ENCODE peak calls at places on chromosome 4, in nine cellular contexts. N is GM06990, Q is epithelial cell of proximal tubule, A is sigmoid colon, T is A549, E is cardiac fibroblast, M is endothelial cell of umbilical vein, L is NB4, S is endodermal cell. I is an unnamed sample.

GRCh38 chr4:56757270-56757746 is 64.2 kb downstream of the SPINK2 start:
- DNase-seq in N (no peak), Q (no peak), A (peak), T (peak), E (peak), M (no peak), L (no peak), S (peak), I (no peak)

GRCh38 chr4:140136509-140136908 is 17.5 kb downstream of the MAML3 start:
- DNase-seq in N (no peak), Q (no peak), A (no peak), T (no peak), E (peak), M (peak), L (peak), S (no peak), I (no peak)

GRCh38 chr4:37584087-37584486 is 102.1 kb downstream of the RELL1 start:
- DNase-seq in N (no peak), Q (no peak), A (no peak), T (no peak), E (no peak), M (no peak), L (no peak), S (no peak), I (no peak)

GRCh38 chr4:3374011-3374645 is 67.6 kb upstream of the HGFAC start:
- DNase-seq in N (no peak), Q (no peak), A (peak), T (no peak), E (no peak), M (no peak), L (no peak), S (no peak), I (no peak)

GRCh38 chr4:36333303-36333877 is 52.0 kb downstream of the DTHD1 start:
- DNase-seq in N (no peak), Q (no peak), A (no peak), T (no peak), E (no peak), M (no peak), L (no peak), S (no peak), I (no peak)

GRCh38 chr4:126916626-126917140 is 716.1 kb upstream of the INTU start:
- DNase-seq in N (no peak), Q (no peak), A (no peak), T (no peak), E (peak), M (no peak), L (no peak), S (no peak), I (no peak)

GRCh38 chr4:151013491-151013890 is 1.6 kb downstream of the LRBA start:
- DNase-seq in N (no peak), Q (no peak), A (no peak), T (no peak), E (no peak), M (peak), L (no peak), S (no peak), I (no peak)

GRCh38 chr4:102420563-102421221 is 75.4 kb upstream of the SLC39A8 start:
- DNase-seq in N (no peak), Q (no peak), A (no peak), T (no peak), E (peak), M (peak), L (peak), S (no peak), I (no peak)

GRCh38 chr4:110629214-110629754 is 6.4 kb upstream of the PITX2 start:
- DNase-seq in N (no peak), Q (no peak), A (no peak), T (no peak), E (no peak), M (no peak), L (no peak), S (peak), I (no peak)

GRCh38 chr4:166324321-166324720 is 451.3 kb downstream of the TLL1 start:
- DNase-seq in N (no peak), Q (no peak), A (no peak), T (no peak), E (peak), M (peak), L (peak), S (peak), I (peak)

GRCh38 chr4:157886650-157887049 is 286.2 kb downstream of the GASK1B start:
- DNase-seq in N (no peak), Q (no peak), A (no peak), T (no peak), E (no peak), M (no peak), L (no peak), S (no peak), I (no peak)

GRCh38 chr4:93157984-93158383 is 670.6 kb upstream of the ATOH1 start:
- DNase-seq in N (no peak), Q (no peak), A (no peak), T (no peak), E (no peak), M (no peak), L (peak), S (no peak), I (no peak)

GRCh38 chr4:57083107-57083506 is 27.1 kb downstream of the IGFBP7 start:
- DNase-seq in N (no peak), Q (no peak), A (no peak), T (no peak), E (peak), M (peak), L (no peak), S (no peak), I (no peak)

GRCh38 chr4:183409956-183410355 is 34.5 kb upstream of the CDKN2AIP start:
- DNase-seq in N (no peak), Q (no peak), A (peak), T (no peak), E (no peak), M (no peak), L (no peak), S (no peak), I (no peak)

GRCh38 chr4:155590751-155591150 is 75.9 kb upstream of the GUCY1A1 start:
- DNase-seq in N (no peak), Q (no peak), A (peak), T (no peak), E (no peak), M (no peak), L (no peak), S (no peak), I (no peak)

GRCh38 chr4:10096201-10096975 is 20.2 kb downstream of the WDR1 start:
- DNase-seq in N (no peak), Q (no peak), A (peak), T (peak), E (peak), M (peak), L (peak), S (no peak), I (peak)

GRCh38 chr4:2489841-2490552 is 21.1 kb downstream of the RNF4 start:
- DNase-seq in N (no peak), Q (no peak), A (no peak), T (no peak), E (peak), M (peak), L (no peak), S (no peak), I (no peak)

GRCh38 chr4:7818676-7819041 is 121.0 kb downstream of the AFAP1 start:
- DNase-seq in N (no peak), Q (no peak), A (no peak), T (no peak), E (no peak), M (no peak), L (no peak), S (no peak), I (no peak)

GRCh38 chr4:175412161-175412560 is 399.9 kb downstream of the GPM6A start:
- DNase-seq in N (no peak), Q (no peak), A (no peak), T (no peak), E (no peak), M (no peak), L (no peak), S (no peak), I (no peak)

GRCh38 chr4:61540944-61541343 is 340.8 kb downstream of the ADGRL3 start:
- DNase-seq in N (no peak), Q (no peak), A (no peak), T (peak), E (peak), M (no peak), L (no peak), S (peak), I (no peak)

GRCh38 chr4:140081582-140082398 is 72.2 kb downstream of the MAML3 start:
- DNase-seq in N (no peak), Q (no peak), A (no peak), T (no peak), E (no peak), M (peak), L (no peak), S (no peak), I (no peak)

GRCh38 chr4:113145147-113145518 is 95.7 kb downstream of the ANK2 start:
- DNase-seq in N (no peak), Q (no peak), A (no peak), T (no peak), E (no peak), M (no peak), L (no peak), S (no peak), I (no peak)

GRCh38 chr4:61202100-61202637 is 2.0 kb downstream of the ADGRL3 start:
- DNase-seq in N (no peak), Q (no peak), A (peak), T (no peak), E (peak), M (no peak), L (no peak), S (no peak), I (no peak)

DNA sequence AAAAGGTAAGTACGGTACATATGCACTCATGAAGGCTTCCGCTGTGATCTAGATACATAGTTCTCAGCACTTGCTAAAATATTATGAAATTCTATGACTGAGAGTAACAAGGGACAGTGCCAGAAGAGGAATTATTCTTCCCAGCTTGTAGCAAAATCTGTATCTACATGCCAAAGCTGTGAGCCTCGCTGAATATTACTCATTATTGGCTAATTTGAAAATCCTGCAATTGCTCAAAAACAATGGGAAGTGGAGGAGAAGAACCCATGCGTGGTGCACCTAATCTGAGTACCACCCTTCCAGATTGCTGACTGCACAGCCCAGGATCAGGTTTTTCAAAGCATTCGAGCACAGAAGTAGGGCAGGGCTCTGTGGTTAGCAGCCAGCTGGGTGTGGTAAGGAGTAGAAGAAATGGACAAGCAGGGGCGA is 17.4 kb upstream of the PDCL2 start:
- DNase-seq in N (no peak), Q (no peak), A (no peak), T (no peak), E (peak), M (no peak), L (no peak), S (no peak), I (peak)
- H3K4me3 ChIP-seq in N (no peak), Q (no peak), A (no peak), T (no peak), E (no peak), M (no peak), L (no peak), S (no peak), I (no peak)

GRCh38 chr4:94332983-94333590 is 9.5 kb downstream of the HPGDS start:
- DNase-seq in N (no peak), Q (no peak), A (no peak), T (no peak), E (peak), M (peak), L (no peak), S (peak), I (no peak)
- TF ChIP-seq CTCF in N (no peak), Q (peak), A (no peak), T (peak), E (peak), M (peak), L (no peak), S (peak), I (peak)

GRCh38 chr4:53150631-53151488 is 215.0 kb downstream of the SCFD2 start:
- DNase-seq in N (no peak), Q (no peak), A (no peak), T (no peak), E (no peak), M (no peak), L (peak), S (no peak), I (no peak)
- H3K4me3 ChIP-seq in N (no peak), Q (no peak), A (no peak), T (no peak), E (no peak), M (no peak), L (no peak), S (no peak), I (no peak)

DNA sequence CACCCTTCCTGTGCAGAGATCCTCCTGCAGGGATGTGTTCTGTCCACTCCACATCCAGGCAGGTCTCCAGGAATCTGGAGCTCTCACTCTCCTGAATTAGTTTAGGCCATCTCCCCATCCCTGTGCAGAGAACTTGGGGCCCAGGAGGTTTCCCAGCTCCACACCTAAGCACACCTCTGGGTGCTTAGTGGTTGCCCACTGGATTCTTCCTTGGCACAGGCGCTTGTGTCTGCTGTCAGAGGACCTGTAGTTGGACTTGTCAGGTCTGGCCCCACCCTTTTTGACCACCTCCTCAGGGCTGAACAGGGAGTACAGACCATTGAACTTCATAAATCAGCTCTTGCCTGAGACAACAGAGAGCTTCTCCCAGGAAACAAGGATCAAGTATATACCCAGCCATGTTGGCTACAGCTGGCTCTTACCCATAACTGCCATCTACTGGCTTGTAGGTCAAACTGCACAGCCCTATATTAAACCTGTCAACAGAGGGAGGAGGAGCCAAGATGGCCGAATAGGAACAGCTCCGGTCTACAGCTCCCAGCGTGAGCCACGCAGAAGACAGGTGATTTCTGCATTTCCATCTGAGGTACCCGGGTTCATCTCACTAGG is 275.5 kb downstream of the PPARGC1A start:
- DNase-seq in N (no peak), Q (no peak), A (no peak), T (peak), E (peak), M (no peak), L (peak), S (peak), I (peak)
- TF ChIP-seq CTCF in N (peak), Q (peak), A (no peak), T (no peak), E (peak), M (no peak), L (peak), S (peak), I (no peak)

GRCh38 chr4:26671111-26671510 is 87.2 kb downstream of the TBC1D19 start:
- DNase-seq in N (no peak), Q (no peak), A (no peak), T (no peak), E (no peak), M (no peak), L (no peak), S (no peak), I (no peak)
- H3K4me3 ChIP-seq in N (no peak), Q (no peak), A (no peak), T (no peak), E (no peak), M (no peak), L (no peak), S (no peak), I (no peak)

GRCh38 chr4:23097251-23097650 is 404.5 kb downstream of the GBA3 start:
- DNase-seq in N (no peak), Q (no peak), A (no peak), T (no peak), E (peak), M (no peak), L (peak), S (no peak), I (no peak)
- TF ChIP-seq CTCF in N (no peak), Q (no peak), A (no peak), T (no peak), E (no peak), M (no peak), L (no peak), S (no peak), I (no peak)

GRCh38 chr4:173526034-173526482 is 4.0 kb downstream of the HAND2 start:
- DNase-seq in N (no peak), Q (no peak), A (peak), T (no peak), E (peak), M (no peak), L (no peak), S (peak), I (no peak)

GRCh38 chr4:173526724-173527102 is 3.3 kb downstream of the HAND2 start:
- DNase-seq in N (no peak), Q (no peak), A (peak), T (no peak), E (no peak), M (no peak), L (no peak), S (no peak), I (no peak)

GRCh38 chr4:173525118-173526033 is 4.7 kb downstream of the HAND2 start:
- DNase-seq in N (no peak), Q (no peak), A (peak), T (no peak), E (peak), M (no peak), L (no peak), S (peak), I (no peak)

GRCh38 chr4:173528378-173529321 is 1.4 kb downstream of the HAND2 start:
- DNase-seq in N (no peak), Q (no peak), A (peak), T (no peak), E (peak), M (no peak), L (no peak), S (peak), I (no peak)

DNA sequence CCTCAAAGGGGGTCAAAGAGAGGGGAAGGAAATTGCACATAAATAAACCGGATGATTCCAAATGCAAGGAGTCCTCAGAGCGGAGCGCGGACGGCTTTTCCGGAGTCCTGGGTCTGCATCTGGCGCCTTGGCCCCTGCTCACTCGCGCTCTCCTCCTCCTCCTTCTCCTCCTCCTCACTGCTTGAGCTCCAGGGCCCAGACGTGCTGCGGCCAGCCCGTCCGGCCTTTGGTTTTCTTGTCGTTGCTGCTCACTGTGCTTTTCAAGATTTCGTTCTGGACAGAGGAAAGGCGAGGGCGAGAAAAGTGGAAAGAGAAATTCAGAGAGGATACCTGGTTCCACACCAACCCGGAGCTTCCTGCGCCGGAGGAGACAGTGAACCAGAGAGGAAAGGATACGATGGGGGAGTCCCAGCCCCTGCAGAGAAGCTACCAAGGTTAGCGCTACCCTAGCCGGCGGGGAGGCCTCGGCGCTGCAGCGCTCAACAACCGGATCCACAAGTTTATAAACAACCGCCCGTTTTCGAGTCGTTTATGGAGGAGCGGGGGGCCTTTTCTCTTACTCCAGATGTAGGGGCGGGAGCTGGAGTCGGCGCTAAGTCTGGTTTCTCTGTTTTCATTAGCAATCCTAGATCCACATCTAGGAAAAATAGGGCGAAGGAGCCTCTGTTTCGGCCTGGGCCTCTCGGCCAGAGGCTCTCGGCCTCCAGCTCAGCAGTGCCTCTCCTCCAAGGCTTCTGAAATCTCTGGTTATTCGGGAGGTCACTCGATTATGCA is 2.7 kb downstream of the HAND2 start:
- DNase-seq in N (no peak), Q (no peak), A (peak), T (no peak), E (peak), M (no peak), L (no peak), S (peak), I (no peak)
- H3K4me3 ChIP-seq in N (no peak), Q (no peak), A (peak), T (no peak), E (peak), M (no peak), L (no peak), S (no peak), I (no peak)